ENCODE peak calls at places on chromosomes 5 and 9, in four cellular contexts. One of them, this sample, is unnamed.

GRCh38 chr9:86353591-86354047 is 591 bp downstream of the TUT7 start:
- DNase-seq in HCT116: no peak
- DNase-seq in suprapubic skin: no peak
- DNase-seq in prostate gland: peak; percentile 55
- DNase-seq in this sample: peak; percentile 60

GRCh38 chr5:172003750-172004149 is 2.7 kb downstream of the FBXW11 start:
- DNase-seq in HCT116: no peak
- DNase-seq in suprapubic skin: no peak
- DNase-seq in prostate gland: no peak
- DNase-seq in this sample: no peak

GRCh38 chr5:156834916-156835315 is 15.2 kb upstream of the PPP1R2B start:
- DNase-seq in HCT116: no peak
- DNase-seq in suprapubic skin: no peak
- DNase-seq in prostate gland: no peak
- DNase-seq in this sample: no peak

GRCh38 chr9:121604242-121604641 is 47.2 kb upstream of the DAB2IP start:
- DNase-seq in HCT116: no peak
- DNase-seq in suprapubic skin: no peak
- DNase-seq in prostate gland: no peak
- DNase-seq in this sample: peak; percentile 42

GRCh38 chr9:33517373-33517772 is 6.7 kb upstream of the ANKRD18B start:
- DNase-seq in HCT116: no peak
- DNase-seq in suprapubic skin: no peak
- DNase-seq in prostate gland: no peak
- DNase-seq in this sample: no peak

GRCh38 chr5:65769539-65769938 is 47.5 kb downstream of the NLN start:
- DNase-seq in HCT116: peak; percentile 2
- DNase-seq in suprapubic skin: no peak
- DNase-seq in prostate gland: no peak
- DNase-seq in this sample: no peak

GRCh38 chr9:3912817-3913216 is 387.0 kb upstream of the RFX3 start:
- DNase-seq in HCT116: no peak
- DNase-seq in suprapubic skin: no peak
- DNase-seq in prostate gland: no peak
- DNase-seq in this sample: no peak

GRCh38 chr9:122819791-122820489 is 8.4 kb downstream of the PDCL start:
- DNase-seq in HCT116: no peak
- DNase-seq in suprapubic skin: no peak
- DNase-seq in prostate gland: no peak
- DNase-seq in this sample: no peak

GRCh38 chr5:135631356-135631755 is 52.6 kb upstream of the CXCL14 start:
- DNase-seq in HCT116: no peak
- DNase-seq in suprapubic skin: no peak
- DNase-seq in prostate gland: no peak
- DNase-seq in this sample: no peak

GRCh38 chr9:116686693-116687073 is 422 bp upstream of the TRIM32 start:
- DNase-seq in HCT116: no peak
- DNase-seq in suprapubic skin: no peak
- DNase-seq in prostate gland: no peak
- DNase-seq in this sample: no peak

GRCh38 chr9:127450170-127450830 is 906 bp downstream of the RPL12 start:
- DNase-seq in HCT116: no peak
- DNase-seq in suprapubic skin: no peak
- DNase-seq in prostate gland: no peak
- DNase-seq in this sample: peak; percentile 29

GRCh38 chr9:36319806-36320205 is 61.6 kb upstream of the GNE start:
- DNase-seq in HCT116: no peak
- DNase-seq in suprapubic skin: no peak
- DNase-seq in prostate gland: peak; percentile 55
- DNase-seq in this sample: peak; percentile 67

GRCh38 chr5:106974256-106974655 is 696.5 kb downstream of the EFNA5 start:
- DNase-seq in HCT116: no peak
- DNase-seq in suprapubic skin: no peak
- DNase-seq in prostate gland: no peak
- DNase-seq in this sample: no peak

GRCh38 chr5:126514159-126515141 is 80.6 kb downstream of the ALDH7A1 start:
- DNase-seq in HCT116: no peak
- DNase-seq in suprapubic skin: no peak
- DNase-seq in prostate gland: no peak
- DNase-seq in this sample: no peak

GRCh38 chr5:146205499-146206202 is 2.2 kb downstream of the RBM27 start:
- DNase-seq in HCT116: no peak
- DNase-seq in suprapubic skin: no peak
- DNase-seq in prostate gland: no peak
- DNase-seq in this sample: no peak

GRCh38 chr5:1039210-1039548 is 30.6 kb downstream of the NKD2 start:
- DNase-seq in HCT116: no peak
- DNase-seq in suprapubic skin: peak; percentile 53
- DNase-seq in prostate gland: no peak
- DNase-seq in this sample: no peak

GRCh38 chr5:121805931-121806330 is 45.8 kb upstream of the FTMT start:
- DNase-seq in HCT116: no peak
- DNase-seq in suprapubic skin: no peak
- DNase-seq in prostate gland: no peak
- DNase-seq in this sample: no peak

GRCh38 chr9:3916984-3917383 is 382.9 kb downstream of the GLIS3 start:
- DNase-seq in HCT116: no peak
- DNase-seq in suprapubic skin: no peak
- DNase-seq in prostate gland: no peak
- DNase-seq in this sample: no peak

GRCh38 chr9:135068776-135069415 is 18.6 kb upstream of the OLFM1 start:
- DNase-seq in HCT116: no peak
- DNase-seq in suprapubic skin: peak; percentile 39
- DNase-seq in prostate gland: no peak
- DNase-seq in this sample: no peak

GRCh38 chr9:125506045-125506444 is 201.0 kb downstream of the MAPKAP1 start:
- DNase-seq in HCT116: no peak
- DNase-seq in suprapubic skin: no peak
- DNase-seq in prostate gland: no peak
- DNase-seq in this sample: no peak

GRCh38 chr9:126623314-126623666 is 9.6 kb downstream of the LMX1B start:
- DNase-seq in HCT116: no peak
- DNase-seq in suprapubic skin: no peak
- DNase-seq in prostate gland: no peak
- DNase-seq in this sample: no peak

GRCh38 chr5:132411382-132411925 is 41.9 kb downstream of the SLC22A5 start:
- DNase-seq in HCT116: no peak
- DNase-seq in suprapubic skin: no peak
- DNase-seq in prostate gland: peak; percentile 41
- DNase-seq in this sample: peak; percentile 47

GRCh38 chr5:53339962-53340540 is 140.4 kb upstream of the FST start:
- DNase-seq in HCT116: no peak
- DNase-seq in suprapubic skin: no peak
- DNase-seq in prostate gland: no peak
- DNase-seq in this sample: no peak

GRCh38 chr9:77016526-77017504 is 2.6 kb upstream of the FOXB2 start:
- DNase-seq in HCT116: no peak
- DNase-seq in suprapubic skin: no peak
- DNase-seq in prostate gland: no peak
- DNase-seq in this sample: no peak

GRCh38 chr5:169429044-169429443 is 128.1 kb upstream of the SLIT3 start:
- DNase-seq in HCT116: no peak
- DNase-seq in suprapubic skin: no peak
- DNase-seq in prostate gland: no peak
- DNase-seq in this sample: no peak

GRCh38 chr9:136943291-136944093 is 1.0 kb downstream of the FBXW5 start:
- DNase-seq in HCT116: no peak
- DNase-seq in suprapubic skin: peak; percentile 79
- DNase-seq in prostate gland: no peak
- DNase-seq in this sample: peak; percentile 50
- TF ChIP-seq POLR2A in HCT116: no peak
- TF ChIP-seq POLR2A in suprapubic skin: no peak
- TF ChIP-seq POLR2A in prostate gland: no peak
- TF ChIP-seq POLR2A in this sample: no peak

DNA sequence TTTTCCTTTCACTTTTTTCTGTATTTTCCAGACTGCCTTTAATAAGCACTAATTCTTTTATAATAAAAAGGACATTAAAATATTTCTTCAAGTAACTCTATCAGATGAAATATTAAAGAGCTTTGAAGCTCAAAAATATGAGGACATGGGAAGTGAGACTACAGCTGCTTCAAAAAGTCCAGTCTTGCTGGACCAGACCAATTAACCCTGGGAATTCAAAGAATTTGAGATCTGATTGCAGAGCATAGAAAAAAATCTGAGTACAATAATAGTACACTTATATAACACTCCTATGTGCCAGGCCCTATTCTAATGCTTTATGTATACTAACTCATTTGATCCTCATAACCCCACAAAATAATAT is 9.8 kb downstream of the TMEM245 start:
- DNase-seq in HCT116: no peak
- DNase-seq in suprapubic skin: no peak
- DNase-seq in prostate gland: no peak
- DNase-seq in this sample: no peak
- H3K27ac ChIP-seq in HCT116: no peak overlapping the region
- H3K27ac ChIP-seq in suprapubic skin: peak overlapping the region; percentile 52
- H3K27ac ChIP-seq in prostate gland: peak overlapping the region; percentile 17
- H3K27ac ChIP-seq in this sample: no peak overlapping the region

GRCh38 chr9:110950041-110950645 is 88.1 kb downstream of the LPAR1 start:
- DNase-seq in HCT116: no peak
- DNase-seq in suprapubic skin: no peak
- DNase-seq in prostate gland: no peak
- DNase-seq in this sample: no peak

GRCh38 chr9:110947645-110948044 is 90.6 kb downstream of the LPAR1 start:
- DNase-seq in HCT116: no peak
- DNase-seq in suprapubic skin: no peak
- DNase-seq in prostate gland: no peak
- DNase-seq in this sample: no peak

GRCh38 chr9:110954822-110955291 is 83.4 kb downstream of the LPAR1 start:
- DNase-seq in HCT116: no peak
- DNase-seq in suprapubic skin: no peak
- DNase-seq in prostate gland: no peak
- DNase-seq in this sample: no peak

GRCh38 chr9:110949081-110949480 is 89.2 kb downstream of the LPAR1 start:
- DNase-seq in HCT116: no peak
- DNase-seq in suprapubic skin: no peak
- DNase-seq in prostate gland: no peak
- DNase-seq in this sample: no peak

GRCh38 chr9:110952018-110952864 is 86.0 kb downstream of the LPAR1 start:
- DNase-seq in HCT116: no peak
- DNase-seq in suprapubic skin: no peak
- DNase-seq in prostate gland: no peak
- DNase-seq in this sample: no peak
- TF ChIP-seq POLR2AphosphoS5 in HCT116: no peak
- TF ChIP-seq POLR2AphosphoS5 in suprapubic skin: no peak
- TF ChIP-seq POLR2AphosphoS5 in prostate gland: no peak
- TF ChIP-seq POLR2AphosphoS5 in this sample: no peak

GRCh38 chr5:151696470-151697061 is 9.9 kb upstream of the SPARC start:
- DNase-seq in HCT116: no peak
- DNase-seq in suprapubic skin: peak; percentile 89
- DNase-seq in prostate gland: no peak
- DNase-seq in this sample: no peak
- TF ChIP-seq POLR2A in HCT116: no peak
- TF ChIP-seq POLR2A in suprapubic skin: no peak
- TF ChIP-seq POLR2A in prostate gland: no peak
- TF ChIP-seq POLR2A in this sample: no peak

This sample was measured in stomach.